ENCODE peak calls at places on chromosomes 1 and 21, in eight cellular contexts. One of them, this sample, is unnamed.

GRCh38 chr1:205907794-205908193 is 35.5 kb downstream of the SLC26A9 start:
- DNase-seq in NCI-H748 treated with DMSO at 0.1 percent for 48 hours: no peak
- DNase-seq in stimulated activated naive B cell treated with anti-CD40 and anti-IgM and Interleukin-4, amounts not matched to agents 10 μg/mL and 1 μg/mL and 100 μg/mL, for 72 hours: no peak
- DNase-seq in central memory CD8-positive, alpha-beta T cell: no peak
- DNase-seq in activated naive CD8-positive, alpha-beta T cell treated with anti-CD3 and anti-CD28 coated beads, Interleukin-2, amount 50 U/mL, for 24 hours: no peak
- DNase-seq in nucleus accumbens: no peak
- DNase-seq in Right ventricle myocardium superior: no peak
- DNase-seq in globus pallidus: no peak
- DNase-seq in this sample: no peak

GRCh38 chr1:23751050-23751814 is 8.0 kb downstream of the ELOA start:
- DNase-seq in NCI-H748 treated with DMSO at 0.1 percent for 48 hours: no peak
- DNase-seq in stimulated activated naive B cell treated with anti-CD40 and anti-IgM and Interleukin-4, amounts not matched to agents 10 μg/mL and 1 μg/mL and 100 μg/mL, for 72 hours: peak
- DNase-seq in central memory CD8-positive, alpha-beta T cell: no peak
- DNase-seq in activated naive CD8-positive, alpha-beta T cell treated with anti-CD3 and anti-CD28 coated beads, Interleukin-2, amount 50 U/mL, for 24 hours: peak
- DNase-seq in nucleus accumbens: no peak
- DNase-seq in Right ventricle myocardium superior: no peak
- DNase-seq in globus pallidus: no peak
- DNase-seq in this sample: no peak

GRCh38 chr1:85578321-85579295 is 2.0 kb upstream of the CCN1 start:
- DNase-seq in NCI-H748 treated with DMSO at 0.1 percent for 48 hours: no peak
- DNase-seq in stimulated activated naive B cell treated with anti-CD40 and anti-IgM and Interleukin-4, amounts not matched to agents 10 μg/mL and 1 μg/mL and 100 μg/mL, for 72 hours: no peak
- DNase-seq in central memory CD8-positive, alpha-beta T cell: no peak
- DNase-seq in activated naive CD8-positive, alpha-beta T cell treated with anti-CD3 and anti-CD28 coated beads, Interleukin-2, amount 50 U/mL, for 24 hours: no peak
- DNase-seq in nucleus accumbens: no peak
- DNase-seq in Right ventricle myocardium superior: no peak
- DNase-seq in globus pallidus: no peak
- DNase-seq in this sample: no peak

GRCh38 chr21:22106720-22107410 is 1108.7 kb downstream of the NCAM2 start:
- DNase-seq in NCI-H748 treated with DMSO at 0.1 percent for 48 hours: no peak
- DNase-seq in stimulated activated naive B cell treated with anti-CD40 and anti-IgM and Interleukin-4, amounts not matched to agents 10 μg/mL and 1 μg/mL and 100 μg/mL, for 72 hours: no peak
- DNase-seq in central memory CD8-positive, alpha-beta T cell: no peak
- DNase-seq in activated naive CD8-positive, alpha-beta T cell treated with anti-CD3 and anti-CD28 coated beads, Interleukin-2, amount 50 U/mL, for 24 hours: no peak
- DNase-seq in nucleus accumbens: no peak
- DNase-seq in Right ventricle myocardium superior: no peak
- DNase-seq in globus pallidus: no peak
- DNase-seq in this sample: no peak

GRCh38 chr1:172002725-172003345 is 161.5 kb downstream of the DNM3 start:
- DNase-seq in NCI-H748 treated with DMSO at 0.1 percent for 48 hours: no peak
- DNase-seq in stimulated activated naive B cell treated with anti-CD40 and anti-IgM and Interleukin-4, amounts not matched to agents 10 μg/mL and 1 μg/mL and 100 μg/mL, for 72 hours: peak
- DNase-seq in central memory CD8-positive, alpha-beta T cell: no peak
- DNase-seq in activated naive CD8-positive, alpha-beta T cell treated with anti-CD3 and anti-CD28 coated beads, Interleukin-2, amount 50 U/mL, for 24 hours: peak
- DNase-seq in nucleus accumbens: peak
- DNase-seq in Right ventricle myocardium superior: no peak
- DNase-seq in globus pallidus: peak
- DNase-seq in this sample: peak

GRCh38 chr1:177164380-177165068 is at the start of gene ASTN1:
- DNase-seq in NCI-H748 treated with DMSO at 0.1 percent for 48 hours: peak
- DNase-seq in stimulated activated naive B cell treated with anti-CD40 and anti-IgM and Interleukin-4, amounts not matched to agents 10 μg/mL and 1 μg/mL and 100 μg/mL, for 72 hours: no peak
- DNase-seq in central memory CD8-positive, alpha-beta T cell: no peak
- DNase-seq in activated naive CD8-positive, alpha-beta T cell treated with anti-CD3 and anti-CD28 coated beads, Interleukin-2, amount 50 U/mL, for 24 hours: no peak
- DNase-seq in nucleus accumbens: peak
- DNase-seq in Right ventricle myocardium superior: no peak
- DNase-seq in globus pallidus: no peak
- DNase-seq in this sample: peak

GRCh38 chr1:113981962-113982931 is 3.0 kb downstream of the OLFML3 start:
- DNase-seq in NCI-H748 treated with DMSO at 0.1 percent for 48 hours: no peak
- DNase-seq in stimulated activated naive B cell treated with anti-CD40 and anti-IgM and Interleukin-4, amounts not matched to agents 10 μg/mL and 1 μg/mL and 100 μg/mL, for 72 hours: no peak
- DNase-seq in central memory CD8-positive, alpha-beta T cell: no peak
- DNase-seq in activated naive CD8-positive, alpha-beta T cell treated with anti-CD3 and anti-CD28 coated beads, Interleukin-2, amount 50 U/mL, for 24 hours: no peak
- DNase-seq in nucleus accumbens: no peak
- DNase-seq in Right ventricle myocardium superior: peak
- DNase-seq in globus pallidus: peak
- DNase-seq in this sample: no peak

GRCh38 chr1:28509705-28510349 is 4.0 kb downstream of the RCC1 start:
- DNase-seq in NCI-H748 treated with DMSO at 0.1 percent for 48 hours: no peak
- DNase-seq in stimulated activated naive B cell treated with anti-CD40 and anti-IgM and Interleukin-4, amounts not matched to agents 10 μg/mL and 1 μg/mL and 100 μg/mL, for 72 hours: peak
- DNase-seq in central memory CD8-positive, alpha-beta T cell: no peak
- DNase-seq in activated naive CD8-positive, alpha-beta T cell treated with anti-CD3 and anti-CD28 coated beads, Interleukin-2, amount 50 U/mL, for 24 hours: peak
- DNase-seq in nucleus accumbens: no peak
- DNase-seq in Right ventricle myocardium superior: no peak
- DNase-seq in globus pallidus: no peak
- DNase-seq in this sample: no peak

GRCh38 chr1:197235355-197235754 is 32.7 kb upstream of the CRB1 start:
- DNase-seq in NCI-H748 treated with DMSO at 0.1 percent for 48 hours: no peak
- DNase-seq in stimulated activated naive B cell treated with anti-CD40 and anti-IgM and Interleukin-4, amounts not matched to agents 10 μg/mL and 1 μg/mL and 100 μg/mL, for 72 hours: no peak
- DNase-seq in central memory CD8-positive, alpha-beta T cell: no peak
- DNase-seq in activated naive CD8-positive, alpha-beta T cell treated with anti-CD3 and anti-CD28 coated beads, Interleukin-2, amount 50 U/mL, for 24 hours: no peak
- DNase-seq in nucleus accumbens: no peak
- DNase-seq in Right ventricle myocardium superior: no peak
- DNase-seq in globus pallidus: no peak
- DNase-seq in this sample: no peak

GRCh38 chr1:226872455-226872854 is 2.0 kb downstream of the PSEN2 start:
- DNase-seq in NCI-H748 treated with DMSO at 0.1 percent for 48 hours: no peak
- DNase-seq in stimulated activated naive B cell treated with anti-CD40 and anti-IgM and Interleukin-4, amounts not matched to agents 10 μg/mL and 1 μg/mL and 100 μg/mL, for 72 hours: no peak
- DNase-seq in central memory CD8-positive, alpha-beta T cell: no peak
- DNase-seq in activated naive CD8-positive, alpha-beta T cell treated with anti-CD3 and anti-CD28 coated beads, Interleukin-2, amount 50 U/mL, for 24 hours: no peak
- DNase-seq in nucleus accumbens: no peak
- DNase-seq in Right ventricle myocardium superior: no peak
- DNase-seq in globus pallidus: no peak
- DNase-seq in this sample: no peak

GRCh38 chr1:214360525-214361164 is 79.7 kb downstream of the SMYD2 start:
- DNase-seq in NCI-H748 treated with DMSO at 0.1 percent for 48 hours: no peak
- DNase-seq in stimulated activated naive B cell treated with anti-CD40 and anti-IgM and Interleukin-4, amounts not matched to agents 10 μg/mL and 1 μg/mL and 100 μg/mL, for 72 hours: no peak
- DNase-seq in central memory CD8-positive, alpha-beta T cell: no peak
- DNase-seq in activated naive CD8-positive, alpha-beta T cell treated with anti-CD3 and anti-CD28 coated beads, Interleukin-2, amount 50 U/mL, for 24 hours: no peak
- DNase-seq in nucleus accumbens: no peak
- DNase-seq in Right ventricle myocardium superior: no peak
- DNase-seq in globus pallidus: no peak
- DNase-seq in this sample: no peak

GRCh38 chr1:51313268-51313852 is 17.0 kb downstream of the TTC39A start:
- DNase-seq in NCI-H748 treated with DMSO at 0.1 percent for 48 hours: no peak
- DNase-seq in stimulated activated naive B cell treated with anti-CD40 and anti-IgM and Interleukin-4, amounts not matched to agents 10 μg/mL and 1 μg/mL and 100 μg/mL, for 72 hours: no peak
- DNase-seq in central memory CD8-positive, alpha-beta T cell: no peak
- DNase-seq in activated naive CD8-positive, alpha-beta T cell treated with anti-CD3 and anti-CD28 coated beads, Interleukin-2, amount 50 U/mL, for 24 hours: no peak
- DNase-seq in nucleus accumbens: no peak
- DNase-seq in Right ventricle myocardium superior: no peak
- DNase-seq in globus pallidus: no peak
- DNase-seq in this sample: no peak

GRCh38 chr1:185696419-185697150 is 37.6 kb upstream of the HMCN1 start:
- DNase-seq in NCI-H748 treated with DMSO at 0.1 percent for 48 hours: peak
- DNase-seq in stimulated activated naive B cell treated with anti-CD40 and anti-IgM and Interleukin-4, amounts not matched to agents 10 μg/mL and 1 μg/mL and 100 μg/mL, for 72 hours: no peak
- DNase-seq in central memory CD8-positive, alpha-beta T cell: no peak
- DNase-seq in activated naive CD8-positive, alpha-beta T cell treated with anti-CD3 and anti-CD28 coated beads, Interleukin-2, amount 50 U/mL, for 24 hours: no peak
- DNase-seq in nucleus accumbens: no peak
- DNase-seq in Right ventricle myocardium superior: no peak
- DNase-seq in globus pallidus: no peak
- DNase-seq in this sample: no peak

GRCh38 chr1:182084487-182085316 is 23.2 kb upstream of the ZNF648 start:
- DNase-seq in NCI-H748 treated with DMSO at 0.1 percent for 48 hours: peak
- DNase-seq in stimulated activated naive B cell treated with anti-CD40 and anti-IgM and Interleukin-4, amounts not matched to agents 10 μg/mL and 1 μg/mL and 100 μg/mL, for 72 hours: peak
- DNase-seq in central memory CD8-positive, alpha-beta T cell: peak
- DNase-seq in activated naive CD8-positive, alpha-beta T cell treated with anti-CD3 and anti-CD28 coated beads, Interleukin-2, amount 50 U/mL, for 24 hours: peak
- DNase-seq in nucleus accumbens: peak
- DNase-seq in Right ventricle myocardium superior: peak
- DNase-seq in globus pallidus: peak
- DNase-seq in this sample: peak

GRCh38 chr1:211714154-211714553 is 38.7 kb upstream of the NEK2 start:
- DNase-seq in NCI-H748 treated with DMSO at 0.1 percent for 48 hours: no peak
- DNase-seq in stimulated activated naive B cell treated with anti-CD40 and anti-IgM and Interleukin-4, amounts not matched to agents 10 μg/mL and 1 μg/mL and 100 μg/mL, for 72 hours: no peak
- DNase-seq in central memory CD8-positive, alpha-beta T cell: no peak
- DNase-seq in activated naive CD8-positive, alpha-beta T cell treated with anti-CD3 and anti-CD28 coated beads, Interleukin-2, amount 50 U/mL, for 24 hours: no peak
- DNase-seq in nucleus accumbens: no peak
- DNase-seq in Right ventricle myocardium superior: no peak
- DNase-seq in globus pallidus: no peak
- DNase-seq in this sample: no peak

GRCh38 chr1:96845464-96845863 is 123.9 kb downstream of the PTBP2 start:
- DNase-seq in NCI-H748 treated with DMSO at 0.1 percent for 48 hours: no peak
- DNase-seq in stimulated activated naive B cell treated with anti-CD40 and anti-IgM and Interleukin-4, amounts not matched to agents 10 μg/mL and 1 μg/mL and 100 μg/mL, for 72 hours: no peak
- DNase-seq in central memory CD8-positive, alpha-beta T cell: no peak
- DNase-seq in activated naive CD8-positive, alpha-beta T cell treated with anti-CD3 and anti-CD28 coated beads, Interleukin-2, amount 50 U/mL, for 24 hours: peak
- DNase-seq in nucleus accumbens: peak
- DNase-seq in Right ventricle myocardium superior: no peak
- DNase-seq in globus pallidus: peak
- DNase-seq in this sample: peak

GRCh38 chr1:216705686-216706085 is 17.5 kb downstream of the ESRRG start:
- DNase-seq in NCI-H748 treated with DMSO at 0.1 percent for 48 hours: peak
- DNase-seq in stimulated activated naive B cell treated with anti-CD40 and anti-IgM and Interleukin-4, amounts not matched to agents 10 μg/mL and 1 μg/mL and 100 μg/mL, for 72 hours: no peak
- DNase-seq in central memory CD8-positive, alpha-beta T cell: no peak
- DNase-seq in activated naive CD8-positive, alpha-beta T cell treated with anti-CD3 and anti-CD28 coated beads, Interleukin-2, amount 50 U/mL, for 24 hours: no peak
- DNase-seq in nucleus accumbens: no peak
- DNase-seq in Right ventricle myocardium superior: no peak
- DNase-seq in globus pallidus: no peak
- DNase-seq in this sample: no peak

GRCh38 chr1:66925944-66926343 is 1.2 kb downstream of the MIER1 start:
- DNase-seq in NCI-H748 treated with DMSO at 0.1 percent for 48 hours: peak
- DNase-seq in stimulated activated naive B cell treated with anti-CD40 and anti-IgM and Interleukin-4, amounts not matched to agents 10 μg/mL and 1 μg/mL and 100 μg/mL, for 72 hours: no peak
- DNase-seq in central memory CD8-positive, alpha-beta T cell: no peak
- DNase-seq in activated naive CD8-positive, alpha-beta T cell treated with anti-CD3 and anti-CD28 coated beads, Interleukin-2, amount 50 U/mL, for 24 hours: no peak
- DNase-seq in nucleus accumbens: no peak
- DNase-seq in Right ventricle myocardium superior: no peak
- DNase-seq in globus pallidus: no peak
- DNase-seq in this sample: no peak

This sample was measured in putamen.